ENCODE peak calls at places on chromosomes 2 and 18, in nine cellular contexts. X, I, D, P, H, V, Z, T and F are unnamed samples.

GRCh38 chr2:127046579-127046978 is 60.4 kb downstream of the BIN1 start:
- DNase-seq in X (no peak), I (no peak), D (no peak), P (no peak), H (no peak), V (no peak), Z (no peak), T (no peak), F (no peak)

GRCh38 chr2:42503291-42503690 is 9.5 kb upstream of the KCNG3 start:
- DNase-seq in X (no peak), I (no peak), D (no peak), P (no peak), H (no peak), V (no peak), Z (no peak), T (no peak), F (no peak)

GRCh38 chr2:121066526-121066925 is 218.5 kb downstream of the TFCP2L1 start:
- DNase-seq in X (no peak), I (no peak), D (no peak), P (no peak), H (no peak), V (no peak), Z (no peak), T (no peak), F (no peak)

GRCh38 chr2:12330916-12331315 is 385.8 kb upstream of the TRIB2 start:
- DNase-seq in X (no peak), I (no peak), D (no peak), P (no peak), H (no peak), V (no peak), Z (peak; percentile 50), T (no peak), F (no peak)

GRCh38 chr2:99707592-99707991 is 217.8 kb upstream of the REV1 start:
- DNase-seq in X (no peak), I (no peak), D (no peak), P (no peak), H (peak; percentile 11), V (no peak), Z (no peak), T (no peak), F (no peak)

GRCh38 chr2:196959291-196959690 is 32.8 kb upstream of the PGAP1 start:
- DNase-seq in X (no peak), I (no peak), D (no peak), P (no peak), H (no peak), V (no peak), Z (no peak), T (no peak), F (no peak)

GRCh38 chr2:71736091-71736878 is 282.9 kb downstream of the DYSF start:
- DNase-seq in X (no peak), I (no peak), D (no peak), P (no peak), H (no peak), V (no peak), Z (no peak), T (no peak), F (no peak)

GRCh38 chr18:67199993-67200617 is 316.4 kb downstream of the DSEL start:
- DNase-seq in X (peak; percentile 68), I (no peak), D (no peak), P (peak; percentile 83), H (peak; percentile 76), V (no peak), Z (peak; percentile 62), T (no peak), F (peak; percentile 75)

GRCh38 chr2:231258696-231259095 is 60.3 kb downstream of the ARMC9 start:
- DNase-seq in X (no peak), I (no peak), D (no peak), P (no peak), H (no peak), V (no peak), Z (no peak), T (no peak), F (no peak)

GRCh38 chr2:169734172-169734847 is 678 bp downstream of the KLHL23 start:
- DNase-seq in X (peak; percentile 25), I (no peak), D (no peak), P (peak; percentile 16), H (peak; percentile 29), V (no peak), Z (peak; percentile 12), T (no peak), F (no peak)

GRCh38 chr2:25588576-25588975 is 84.8 kb downstream of the DTNB start:
- DNase-seq in X (no peak), I (no peak), D (no peak), P (no peak), H (no peak), V (no peak), Z (no peak), T (no peak), F (no peak)

GRCh38 chr18:50870138-50870845 is 8.6 kb upstream of the ME2 start:
- DNase-seq in X (no peak), I (no peak), D (no peak), P (no peak), H (no peak), V (no peak), Z (peak; percentile 41), T (no peak), F (no peak)

GRCh38 chr2:237471457-237472186 is 15.4 kb upstream of the MLPH start:
- DNase-seq in X (peak; percentile 41), I (no peak), D (no peak), P (no peak), H (peak; percentile 63), V (no peak), Z (peak; percentile 66), T (no peak), F (peak; percentile 48)

GRCh38 chr2:233793465-233794127 is 15.5 kb downstream of the MROH2A start:
- DNase-seq in X (no peak), I (no peak), D (no peak), P (no peak), H (no peak), V (no peak), Z (no peak), T (no peak), F (no peak)

GRCh38 chr2:188527110-188527509 is 235.4 kb downstream of the GULP1 start:
- DNase-seq in X (no peak), I (no peak), D (no peak), P (no peak), H (no peak), V (no peak), Z (no peak), T (no peak), F (no peak)

GRCh38 chr18:50008306-50008705 is 186.6 kb downstream of the MYO5B start:
- DNase-seq in X (no peak), I (no peak), D (no peak), P (no peak), H (no peak), V (no peak), Z (no peak), T (no peak), F (no peak)

GRCh38 chr2:166494140-166494544 is at the start of gene SCN7A:
- DNase-seq in X (no peak), I (no peak), D (no peak), P (no peak), H (no peak), V (no peak), Z (no peak), T (peak; percentile 3), F (no peak)

GRCh38 chr2:241211276-241211675 is 22.8 kb downstream of the ANO7 start:
- DNase-seq in X (no peak), I (no peak), D (no peak), P (no peak), H (no peak), V (no peak), Z (no peak), T (no peak), F (no peak)

GRCh38 chr2:147989809-147990403 is 30.6 kb downstream of the ORC4 start:
- DNase-seq in X (peak; percentile 64), I (peak; percentile 30), D (no peak), P (peak; percentile 12), H (peak; percentile 77), V (no peak), Z (peak; percentile 71), T (no peak), F (peak; percentile 50)

GRCh38 chr2:14690926-14691325 is 58.4 kb downstream of the LRATD1 start:
- DNase-seq in X (no peak), I (no peak), D (no peak), P (no peak), H (no peak), V (no peak), Z (no peak), T (no peak), F (no peak)

GRCh38 chr2:233259745-233260144 is 8.3 kb downstream of the ATG16L1 start:
- DNase-seq in X (no peak), I (no peak), D (no peak), P (no peak), H (no peak), V (no peak), Z (peak; percentile 40), T (no peak), F (no peak)

GRCh38 chr18:50973367-50974126 is 5.7 kb downstream of the ELAC1 start:
- DNase-seq in X (no peak), I (no peak), D (no peak), P (no peak), H (no peak), V (no peak), Z (peak; percentile 20), T (no peak), F (no peak)

GRCh38 chr2:212843409-212844199 is 305.0 kb upstream of the ERBB4 start:
- DNase-seq in X (no peak), I (no peak), D (no peak), P (no peak), H (no peak), V (no peak), Z (peak; percentile 95), T (no peak), F (no peak)

GRCh38 chr18:23900979-23901378 is 113.6 kb upstream of the TTC39C start:
- DNase-seq in X (peak; percentile 40), I (no peak), D (no peak), P (no peak), H (no peak), V (no peak), Z (peak; percentile 94), T (no peak), F (no peak)

GRCh38 chr2:7424481-7424880 is 507.3 kb downstream of the RNF144A start:
- DNase-seq in X (no peak), I (no peak), D (no peak), P (no peak), H (no peak), V (no peak), Z (no peak), T (no peak), F (no peak)

GRCh38 chr2:20226152-20226545 is 1.2 kb upstream of the SDC1 start:
- DNase-seq in X (no peak), I (no peak), D (no peak), P (no peak), H (no peak), V (no peak), Z (no peak), T (no peak), F (no peak)

GRCh38 chr2:133986076-133986837 is 267.6 kb upstream of the MGAT5 start:
- DNase-seq in X (no peak), I (no peak), D (no peak), P (no peak), H (no peak), V (no peak), Z (no peak), T (no peak), F (no peak)

GRCh38 chr2:28809927-28810326 is 707 bp upstream of the SPDYA start:
- DNase-seq in X (no peak), I (no peak), D (no peak), P (no peak), H (no peak), V (no peak), Z (no peak), T (no peak), F (no peak)

GRCh38 chr2:8550481-8550880 is 131.4 kb upstream of the ID2 start:
- DNase-seq in X (no peak), I (no peak), D (no peak), P (no peak), H (no peak), V (no peak), Z (no peak), T (no peak), F (no peak)

GRCh38 chr2:96768083-96768561 is 7.4 kb downstream of the CNNM4 start:
- DNase-seq in X (peak; percentile 74), I (no peak), D (no peak), P (no peak), H (peak; percentile 56), V (no peak), Z (no peak), T (no peak), F (no peak)

GRCh38 chr2:154375625-154376020 is 322.9 kb upstream of the KCNJ3 start:
- DNase-seq in X (peak; percentile 7), I (no peak), D (no peak), P (peak; percentile 74), H (peak; percentile 56), V (no peak), Z (peak; percentile 1), T (no peak), F (no peak)